ENCODE peak calls at places on chromosome 2, in eight cellular contexts. One of them, this sample, is unnamed.

GRCh38 chr2:107132141-107132540 is 246.2 kb upstream of the ST6GAL2 start:
- DNase-seq in choroid plexus epithelial cell: no peak
- DNase-seq in nucleus accumbens: no peak
- DNase-seq in kidney glomerular epithelial cell: no peak
- DNase-seq in naive thymus-derived CD8-positive, alpha-beta T cell: no peak
- DNase-seq in NCI-H2081: peak; percentile 12
- DNase-seq in DMS79: no peak
- DNase-seq in activated naive CD8-positive, alpha-beta T cell treated with anti-CD3 and anti-CD28 coated beads for 36 hours: no peak
- DNase-seq in this sample: no peak

GRCh38 chr2:138877421-138877820 is 97.2 kb upstream of the NXPH2 start:
- DNase-seq in nucleus accumbens: no peak
- DNase-seq in choroid plexus epithelial cell: no peak
- DNase-seq in DMS79: no peak
- DNase-seq in naive thymus-derived CD8-positive, alpha-beta T cell: no peak
- DNase-seq in NCI-H2081: no peak
- DNase-seq in kidney glomerular epithelial cell: no peak
- DNase-seq in activated naive CD8-positive, alpha-beta T cell treated with anti-CD3 and anti-CD28 coated beads for 36 hours: no peak
- DNase-seq in this sample: no peak

GRCh38 chr2:13104765-13105164 is 388.0 kb downstream of the TRIB2 start:
- DNase-seq in NCI-H2081: no peak
- DNase-seq in activated naive CD8-positive, alpha-beta T cell treated with anti-CD3 and anti-CD28 coated beads for 36 hours: no peak
- DNase-seq in nucleus accumbens: no peak
- DNase-seq in naive thymus-derived CD8-positive, alpha-beta T cell: no peak
- DNase-seq in kidney glomerular epithelial cell: no peak
- DNase-seq in DMS79: no peak
- DNase-seq in choroid plexus epithelial cell: no peak
- DNase-seq in this sample: no peak

GRCh38 chr2:186751790-186752189 is 57.9 kb downstream of the FAM171B start:
- DNase-seq in DMS79: no peak
- DNase-seq in activated naive CD8-positive, alpha-beta T cell treated with anti-CD3 and anti-CD28 coated beads for 36 hours: no peak
- DNase-seq in NCI-H2081: no peak
- DNase-seq in nucleus accumbens: no peak
- DNase-seq in choroid plexus epithelial cell: no peak
- DNase-seq in kidney glomerular epithelial cell: no peak
- DNase-seq in naive thymus-derived CD8-positive, alpha-beta T cell: no peak
- DNase-seq in this sample: no peak

GRCh38 chr2:7497223-7497622 is 580.0 kb downstream of the RNF144A start:
- DNase-seq in activated naive CD8-positive, alpha-beta T cell treated with anti-CD3 and anti-CD28 coated beads for 36 hours: no peak
- DNase-seq in nucleus accumbens: no peak
- DNase-seq in DMS79: no peak
- DNase-seq in choroid plexus epithelial cell: no peak
- DNase-seq in NCI-H2081: no peak
- DNase-seq in naive thymus-derived CD8-positive, alpha-beta T cell: no peak
- DNase-seq in kidney glomerular epithelial cell: no peak
- DNase-seq in this sample: no peak

GRCh38 chr2:160125828-160126227 is 63.4 kb upstream of the PLA2R1 start:
- DNase-seq in NCI-H2081: no peak
- DNase-seq in naive thymus-derived CD8-positive, alpha-beta T cell: no peak
- DNase-seq in nucleus accumbens: no peak
- DNase-seq in DMS79: no peak
- DNase-seq in kidney glomerular epithelial cell: no peak
- DNase-seq in choroid plexus epithelial cell: no peak
- DNase-seq in activated naive CD8-positive, alpha-beta T cell treated with anti-CD3 and anti-CD28 coated beads for 36 hours: no peak
- DNase-seq in this sample: no peak

GRCh38 chr2:161250864-161251436 is 57.3 kb upstream of the PSMD14 start:
- DNase-seq in choroid plexus epithelial cell: peak; percentile 70
- DNase-seq in activated naive CD8-positive, alpha-beta T cell treated with anti-CD3 and anti-CD28 coated beads for 36 hours: no peak
- DNase-seq in NCI-H2081: peak; percentile 85
- DNase-seq in DMS79: peak; percentile 23
- DNase-seq in nucleus accumbens: no peak
- DNase-seq in kidney glomerular epithelial cell: peak; percentile 65
- DNase-seq in naive thymus-derived CD8-positive, alpha-beta T cell: no peak
- DNase-seq in this sample: no peak

GRCh38 chr2:217434183-217434620 is 568.6 kb downstream of the TNS1 start:
- DNase-seq in choroid plexus epithelial cell: peak; percentile 100
- DNase-seq in naive thymus-derived CD8-positive, alpha-beta T cell: no peak
- DNase-seq in NCI-H2081: peak; percentile 91
- DNase-seq in kidney glomerular epithelial cell: peak; percentile 95
- DNase-seq in activated naive CD8-positive, alpha-beta T cell treated with anti-CD3 and anti-CD28 coated beads for 36 hours: peak; percentile 18
- DNase-seq in nucleus accumbens: peak; percentile 61
- DNase-seq in DMS79: peak; percentile 94
- DNase-seq in this sample: peak; percentile 57

GRCh38 chr2:198072655-198073054 is 268.3 kb downstream of the PLCL1 start:
- DNase-seq in NCI-H2081: no peak
- DNase-seq in kidney glomerular epithelial cell: no peak
- DNase-seq in DMS79: no peak
- DNase-seq in choroid plexus epithelial cell: no peak
- DNase-seq in naive thymus-derived CD8-positive, alpha-beta T cell: no peak
- DNase-seq in activated naive CD8-positive, alpha-beta T cell treated with anti-CD3 and anti-CD28 coated beads for 36 hours: no peak
- DNase-seq in nucleus accumbens: no peak
- DNase-seq in this sample: no peak

GRCh38 chr2:69992310-69993047 is 31.0 kb upstream of the ASPRV1 start:
- DNase-seq in NCI-H2081: no peak
- DNase-seq in DMS79: no peak
- DNase-seq in activated naive CD8-positive, alpha-beta T cell treated with anti-CD3 and anti-CD28 coated beads for 36 hours: no peak
- DNase-seq in nucleus accumbens: no peak
- DNase-seq in kidney glomerular epithelial cell: no peak
- DNase-seq in choroid plexus epithelial cell: no peak
- DNase-seq in naive thymus-derived CD8-positive, alpha-beta T cell: no peak
- DNase-seq in this sample: peak; percentile 8

GRCh38 chr2:171703574-171704347 is 16.5 kb downstream of the DYNC1I2 start:
- DNase-seq in kidney glomerular epithelial cell: peak; percentile 26
- DNase-seq in choroid plexus epithelial cell: peak; percentile 66
- DNase-seq in nucleus accumbens: no peak
- DNase-seq in NCI-H2081: peak; percentile 46
- DNase-seq in DMS79: no peak
- DNase-seq in activated naive CD8-positive, alpha-beta T cell treated with anti-CD3 and anti-CD28 coated beads for 36 hours: no peak
- DNase-seq in naive thymus-derived CD8-positive, alpha-beta T cell: no peak
- DNase-seq in this sample: peak; percentile 12

GRCh38 chr2:222554511-222554910 is 101.4 kb downstream of the FARSB start:
- DNase-seq in NCI-H2081: no peak
- DNase-seq in choroid plexus epithelial cell: no peak
- DNase-seq in kidney glomerular epithelial cell: no peak
- DNase-seq in DMS79: no peak
- DNase-seq in activated naive CD8-positive, alpha-beta T cell treated with anti-CD3 and anti-CD28 coated beads for 36 hours: no peak
- DNase-seq in nucleus accumbens: no peak
- DNase-seq in naive thymus-derived CD8-positive, alpha-beta T cell: no peak
- DNase-seq in this sample: no peak

GRCh38 chr2:168661404-168661869 is 141.0 kb upstream of the NOSTRIN start:
- DNase-seq in kidney glomerular epithelial cell: no peak
- DNase-seq in naive thymus-derived CD8-positive, alpha-beta T cell: no peak
- DNase-seq in NCI-H2081: peak; percentile 71
- DNase-seq in nucleus accumbens: no peak
- DNase-seq in choroid plexus epithelial cell: peak; percentile 80
- DNase-seq in DMS79: no peak
- DNase-seq in activated naive CD8-positive, alpha-beta T cell treated with anti-CD3 and anti-CD28 coated beads for 36 hours: no peak
- DNase-seq in this sample: no peak

GRCh38 chr2:241947876-241948275 is 78.3 kb downstream of the RTP5 start:
- DNase-seq in activated naive CD8-positive, alpha-beta T cell treated with anti-CD3 and anti-CD28 coated beads for 36 hours: no peak
- DNase-seq in NCI-H2081: no peak
- DNase-seq in DMS79: no peak
- DNase-seq in naive thymus-derived CD8-positive, alpha-beta T cell: no peak
- DNase-seq in choroid plexus epithelial cell: no peak
- DNase-seq in kidney glomerular epithelial cell: no peak
- DNase-seq in nucleus accumbens: no peak
- DNase-seq in this sample: no peak

GRCh38 chr2:236022128-236022527 is 146.1 kb downstream of the GBX2 start:
- DNase-seq in NCI-H2081: no peak
- DNase-seq in DMS79: no peak
- DNase-seq in naive thymus-derived CD8-positive, alpha-beta T cell: no peak
- DNase-seq in choroid plexus epithelial cell: no peak
- DNase-seq in nucleus accumbens: no peak
- DNase-seq in kidney glomerular epithelial cell: no peak
- DNase-seq in activated naive CD8-positive, alpha-beta T cell treated with anti-CD3 and anti-CD28 coated beads for 36 hours: no peak
- DNase-seq in this sample: no peak

GRCh38 chr2:204890680-204891079 is 345.4 kb downstream of the PARD3B start:
- DNase-seq in naive thymus-derived CD8-positive, alpha-beta T cell: no peak
- DNase-seq in choroid plexus epithelial cell: no peak
- DNase-seq in NCI-H2081: no peak
- DNase-seq in activated naive CD8-positive, alpha-beta T cell treated with anti-CD3 and anti-CD28 coated beads for 36 hours: no peak
- DNase-seq in nucleus accumbens: no peak
- DNase-seq in DMS79: no peak
- DNase-seq in kidney glomerular epithelial cell: no peak
- DNase-seq in this sample: no peak

GRCh38 chr2:179266271-179266670 is 1.6 kb upstream of the SESTD1 start:
- DNase-seq in NCI-H2081: no peak
- DNase-seq in choroid plexus epithelial cell: no peak
- DNase-seq in activated naive CD8-positive, alpha-beta T cell treated with anti-CD3 and anti-CD28 coated beads for 36 hours: no peak
- DNase-seq in naive thymus-derived CD8-positive, alpha-beta T cell: no peak
- DNase-seq in nucleus accumbens: no peak
- DNase-seq in kidney glomerular epithelial cell: no peak
- DNase-seq in DMS79: no peak
- DNase-seq in this sample: no peak

GRCh38 chr2:58540680-58541079 is 299.6 kb upstream of the FANCL start:
- DNase-seq in DMS79: no peak
- DNase-seq in nucleus accumbens: no peak
- DNase-seq in kidney glomerular epithelial cell: no peak
- DNase-seq in activated naive CD8-positive, alpha-beta T cell treated with anti-CD3 and anti-CD28 coated beads for 36 hours: no peak
- DNase-seq in choroid plexus epithelial cell: no peak
- DNase-seq in naive thymus-derived CD8-positive, alpha-beta T cell: no peak
- DNase-seq in NCI-H2081: peak; percentile 40
- DNase-seq in this sample: no peak

GRCh38 chr2:118878531-118879149 is 31.2 kb upstream of the EN1 start:
- DNase-seq in kidney glomerular epithelial cell: no peak
- DNase-seq in nucleus accumbens: no peak
- DNase-seq in activated naive CD8-positive, alpha-beta T cell treated with anti-CD3 and anti-CD28 coated beads for 36 hours: no peak
- DNase-seq in NCI-H2081: no peak
- DNase-seq in DMS79: no peak
- DNase-seq in choroid plexus epithelial cell: no peak
- DNase-seq in naive thymus-derived CD8-positive, alpha-beta T cell: no peak
- DNase-seq in this sample: no peak